ENCODE peak calls at places on chromosomes 11 and 22, in seven cellular contexts. Z, L, X, E, J, C and B are unnamed samples.

GRCh38 chr11:28117712-28118111 is 9.5 kb downstream of the METTL15 start:
- DNase-seq in J (no peak), X (no peak), E (no peak), C (no peak), Z (no peak), L (no peak), B (no peak)

GRCh38 chr11:23311986-23312940 is 452.0 kb upstream of the CCDC179 start:
- DNase-seq in L (no peak), X (no peak), E (no peak), Z (peak), C (no peak), J (peak), B (peak)

GRCh38 chr11:95059031-95059430 is 7.7 kb upstream of the SRSF8 start:
- DNase-seq in X (no peak), J (no peak), Z (no peak), C (no peak), E (no peak), L (no peak), B (no peak)

GRCh38 chr11:119790476-119790875 is 61.5 kb upstream of the NECTIN1 start:
- DNase-seq in X (no peak), C (no peak), E (no peak), L (no peak), Z (no peak), J (no peak), B (no peak)

GRCh38 chr11:8260202-8260996 is 3.3 kb downstream of the LMO1 start:
- DNase-seq in L (no peak), E (no peak), J (no peak), C (no peak), X (no peak), Z (no peak), B (no peak)

GRCh38 chr11:123195182-123196059 is at the start of gene CLMP:
- DNase-seq in X (peak), C (peak), Z (peak), E (no peak), J (peak), L (no peak), B (peak)

GRCh38 chr11:3041699-3042098 is 15.5 kb downstream of the CARS1 start:
- DNase-seq in E (no peak), C (peak), X (no peak), Z (no peak), L (no peak), J (no peak), B (no peak)

GRCh38 chr22:29344137-29344536 is 28.6 kb upstream of the RASL10A start:
- DNase-seq in E (peak), C (peak), J (peak), X (peak), Z (peak), L (no peak), B (peak)

GRCh38 chr11:95512682-95513081 is 276.9 kb downstream of the FAM76B start:
- DNase-seq in L (no peak), X (peak), Z (peak), E (peak), J (peak), C (peak), B (peak)

GRCh38 chr11:118622376-118623290 is 15.2 kb downstream of the PHLDB1 start:
- DNase-seq in E (peak), X (peak), J (peak), Z (peak), L (no peak), C (peak), B (peak)

GRCh38 chr11:34454308-34455032 is 15.7 kb downstream of the CAT start:
- DNase-seq in J (no peak), E (no peak), L (no peak), C (no peak), X (no peak), Z (no peak), B (no peak)

GRCh38 chr11:56103210-56103737 is at the start of gene OR8H2:
- DNase-seq in J (no peak), C (no peak), L (no peak), E (no peak), Z (no peak), X (no peak), B (no peak)

GRCh38 chr22:20437253-20438065 is at the start of gene SCARF2:
- DNase-seq in X (peak), L (no peak), E (no peak), C (peak), J (peak), Z (peak), B (no peak)

GRCh38 chr11:33691051-33691864 is 9.4 kb downstream of the C11orf91 start:
- DNase-seq in L (no peak), C (no peak), Z (no peak), J (peak), X (no peak), E (peak), B (peak)

GRCh38 chr11:73272680-73273038 is 521 bp downstream of the P2RY6 start:
- DNase-seq in E (no peak), J (no peak), Z (no peak), L (no peak), X (no peak), C (no peak), B (no peak)

DNA sequence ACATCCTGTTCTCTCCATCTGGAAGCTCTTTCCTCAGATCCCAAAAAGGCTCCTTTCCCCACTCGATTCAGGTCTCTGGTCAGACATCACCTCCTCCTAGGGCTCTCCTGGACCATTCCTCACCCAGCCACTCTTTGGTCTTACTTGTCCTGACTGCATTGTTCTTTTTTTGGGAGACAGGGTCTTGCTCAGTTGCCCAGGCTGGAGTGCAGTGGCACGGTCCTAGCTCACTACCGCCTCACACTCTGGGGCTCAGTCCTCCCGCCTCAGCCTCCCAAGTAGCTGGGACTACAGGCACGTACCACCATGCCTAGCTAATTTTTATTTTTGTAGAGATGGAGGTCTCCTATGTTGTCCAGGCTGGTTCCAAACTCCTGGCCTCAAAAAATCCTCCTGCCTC is 2.2 kb upstream of the CORO1B start:
- DNase-seq in X (no peak), Z (no peak), L (no peak), J (no peak), E (no peak), C (no peak), B (no peak)
- H3K4me3 ChIP-seq in X (no peak), Z (no peak), L (no peak), J (no peak), E (no peak), C (no peak), B (no peak)

DNA sequence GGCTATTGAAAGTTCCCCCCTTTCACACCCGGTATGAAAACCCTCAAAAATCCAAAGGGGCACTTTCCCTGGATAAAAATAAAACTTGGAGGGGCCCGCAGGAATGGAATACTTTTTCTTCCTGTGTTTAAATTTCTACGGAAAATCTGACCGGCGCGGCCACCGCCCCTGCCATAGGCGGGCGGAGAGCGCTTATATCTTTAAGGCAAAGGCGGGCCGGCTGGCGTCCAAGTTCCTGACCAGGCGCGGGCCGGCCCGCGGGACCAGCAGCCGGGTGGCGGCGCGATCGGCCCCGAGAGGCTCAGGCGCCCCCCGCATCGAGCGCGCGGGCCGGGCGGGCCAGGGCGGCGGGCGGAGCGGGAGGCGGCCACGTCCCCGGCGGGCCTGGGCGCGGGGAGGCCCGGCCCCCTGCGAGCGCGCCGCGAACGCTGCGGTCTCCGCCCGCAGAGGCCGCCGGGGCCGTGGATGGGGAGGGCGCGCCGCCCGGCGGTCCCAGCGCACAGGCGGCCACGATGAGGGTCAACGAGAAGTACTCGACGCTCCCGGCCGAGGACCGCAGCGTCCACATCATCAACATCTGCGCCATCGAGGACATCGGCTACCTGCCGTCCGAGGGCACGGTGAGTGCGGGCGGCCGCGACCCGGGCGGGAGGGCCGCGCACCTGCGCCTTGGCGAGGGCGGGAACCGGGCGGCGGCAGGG is at the start of gene ANO1:
- DNase-seq in X (no peak), J (no peak), C (no peak), L (no peak), Z (peak), E (no peak), B (no peak)
- H3K4me3 ChIP-seq in X (no peak), J (no peak), C (peak), L (no peak), Z (peak), E (peak), B (peak)

GRCh38 chr22:16845881-16846280 is 20.7 kb upstream of the XKR3 start:
- DNase-seq in E (no peak), L (no peak), C (no peak), J (no peak), Z (no peak), X (no peak), B (no peak)
- H3K4me3 ChIP-seq in E (no peak), L (no peak), C (no peak), J (no peak), Z (no peak), X (no peak), B (no peak)

GRCh38 chr11:59611570-59612565 is 3.7 kb downstream of the OSBP start:
- DNase-seq in L (no peak), C (no peak), E (no peak), J (peak), Z (no peak), X (no peak), B (no peak)
- H3K4me3 ChIP-seq in L (no peak), C (no peak), E (no peak), J (no peak), Z (peak), X (no peak), B (no peak)